ENCODE peak calls at places on chromosomes 13 and 19, in seven cellular contexts. V is GM12878, L is A549, R is IMR-90, Z is H1, H is HepG2, C is K562. U is an unnamed sample.

GRCh38 chr19:3179739-3180293 is 1.2 kb downstream of the S1PR4 start:
- DNase-seq in Z (no peak), R (no peak), L (no peak), V (no peak), C (no peak), H (no peak), U (no peak)

GRCh38 chr13:77305276-77305675 is 21.6 kb downstream of the MYCBP2 start:
- DNase-seq in Z (no peak), H (no peak), V (no peak), R (no peak), L (no peak), C (no peak), U (no peak)

GRCh38 chr13:32314968-32315254 is 252 bp downstream of the ZAR1L start:
- DNase-seq in H (peak; percentile 40), R (peak; percentile 44), L (no peak), C (peak; percentile 32), Z (no peak), V (no peak), U (peak; percentile 60)

GRCh38 chr19:54245936-54246335 is 3.3 kb upstream of the LILRA6 start:
- DNase-seq in L (no peak), R (no peak), Z (no peak), C (no peak), V (no peak), H (no peak), U (no peak)

GRCh38 chr19:38247126-38247525 is 9.0 kb downstream of the PPP1R14A start:
- DNase-seq in H (no peak), V (no peak), R (no peak), C (no peak), L (no peak), Z (no peak), U (no peak)

GRCh38 chr19:45123440-45123850 is 30.5 kb downstream of the PPP1R37 start:
- DNase-seq in L (no peak), C (no peak), V (no peak), Z (no peak), R (no peak), H (no peak), U (no peak)

GRCh38 chr13:53068841-53069520 is 40.4 kb downstream of the OLFM4 start:
- DNase-seq in Z (no peak), H (no peak), L (no peak), C (no peak), V (no peak), R (no peak), U (peak; percentile 51)

GRCh38 chr13:41544824-41545707 is 87.7 kb downstream of the RGCC start:
- DNase-seq in C (no peak), V (no peak), H (no peak), Z (no peak), R (peak; percentile 28), L (no peak), U (no peak)

GRCh38 chr19:51357952-51358351 is 8.2 kb downstream of the ETFB start:
- DNase-seq in H (no peak), C (no peak), Z (no peak), L (no peak), R (no peak), V (no peak), U (no peak)

GRCh38 chr19:45507864-45508680 is 793 bp downstream of the VASP start:
- DNase-seq in Z (no peak), V (no peak), R (no peak), L (no peak), C (peak; percentile 55), H (no peak), U (no peak)

GRCh38 chr13:68996671-68997030 is 1111.0 kb upstream of the ATXN8OS start:
- DNase-seq in H (no peak), L (no peak), C (no peak), V (no peak), Z (no peak), R (no peak), U (no peak)

GRCh38 chr13:30463820-30464495 is 1.8 kb downstream of the HMGB1 start:
- DNase-seq in Z (no peak), R (peak; percentile 50), H (peak; percentile 70), C (no peak), L (no peak), V (no peak), U (no peak)

GRCh38 chr19:43545276-43545675 is 12.3 kb downstream of the ZNF575 start:
- DNase-seq in L (no peak), V (no peak), Z (no peak), H (no peak), C (no peak), R (no peak), U (no peak)

GRCh38 chr13:108230377-108230776 is 12.2 kb downstream of the ABHD13 start:
- DNase-seq in L (no peak), C (no peak), V (no peak), H (peak; percentile 57), Z (no peak), R (no peak), U (no peak)

GRCh38 chr19:7326105-7326877 is 22.4 kb upstream of the ARHGEF18 start:
- DNase-seq in V (no peak), C (peak; percentile 71), H (peak; percentile 56), L (no peak), Z (peak; percentile 89), R (no peak), U (no peak)

GRCh38 chr13:33183431-33184130 is 102.0 kb downstream of the STARD13 start:
- DNase-seq in V (no peak), L (no peak), Z (no peak), C (no peak), R (peak; percentile 77), H (no peak), U (no peak)

GRCh38 chr19:55106591-55106990 is 10.8 kb downstream of the PPP1R12C start:
- DNase-seq in V (no peak), L (no peak), H (no peak), Z (no peak), R (no peak), C (no peak), U (no peak)

GRCh38 chr19:33781996-33782395 is 14.7 kb upstream of the KCTD15 start:
- DNase-seq in R (peak; percentile 2), V (no peak), C (no peak), H (no peak), Z (no peak), L (peak; percentile 49), U (no peak)

GRCh38 chr13:73171242-73171641 is 112.4 kb downstream of the KLF5 start:
- DNase-seq in R (no peak), Z (no peak), H (no peak), V (no peak), L (no peak), C (no peak), U (no peak)

GRCh38 chr13:73174521-73175010 is 115.8 kb downstream of the KLF5 start:
- DNase-seq in C (no peak), H (no peak), L (no peak), Z (no peak), R (no peak), V (no peak), U (no peak)

GRCh38 chr13:73173160-73173905 is 114.5 kb downstream of the KLF5 start:
- DNase-seq in R (no peak), V (no peak), H (no peak), L (no peak), C (no peak), Z (no peak), U (no peak)

GRCh38 chr13:73169971-73170370 is 111.2 kb downstream of the KLF5 start:
- DNase-seq in Z (no peak), V (no peak), C (no peak), H (no peak), R (no peak), L (no peak), U (no peak)

DNA sequence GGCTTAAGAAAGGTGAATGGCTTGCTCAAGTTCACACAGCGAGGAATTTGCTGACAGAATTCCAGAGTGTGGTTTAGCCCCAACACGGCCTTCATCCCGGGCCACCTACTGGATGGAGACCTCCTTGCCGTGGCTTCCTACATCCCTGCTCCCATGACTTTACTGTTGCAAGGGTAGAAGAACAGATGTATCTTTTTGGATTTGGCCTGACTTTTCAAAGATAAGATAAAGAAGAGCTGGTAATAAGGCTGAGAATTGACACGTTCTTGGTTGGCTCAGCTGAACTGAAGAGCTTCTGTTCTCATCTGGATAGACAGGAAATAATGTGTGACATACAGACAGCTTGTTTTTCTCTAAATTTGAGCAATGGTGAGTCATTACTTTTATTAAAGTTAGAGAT is 113.1 kb downstream of the KLF5 start:
- DNase-seq in L (no peak), V (no peak), H (no peak), R (peak; percentile 46), C (no peak), Z (no peak), U (no peak)
- TF ChIP-seq RFX5 in L (no peak), V (no peak), H (no peak), R (no peak), C (no peak), Z (no peak), U (no peak)

GRCh38 chr13:99190147-99190985 is 10.3 kb upstream of the UBAC2 start:
- DNase-seq in R (no peak), V (no peak), Z (no peak), C (no peak), H (no peak), L (no peak), U (no peak)
- H3K4me3 ChIP-seq in R (no peak overlapping the region), V (no peak overlapping the region), Z (no peak overlapping the region), C (no peak overlapping the region), H (no peak overlapping the region), L (no peak overlapping the region), U (no peak overlapping the region)

DNA sequence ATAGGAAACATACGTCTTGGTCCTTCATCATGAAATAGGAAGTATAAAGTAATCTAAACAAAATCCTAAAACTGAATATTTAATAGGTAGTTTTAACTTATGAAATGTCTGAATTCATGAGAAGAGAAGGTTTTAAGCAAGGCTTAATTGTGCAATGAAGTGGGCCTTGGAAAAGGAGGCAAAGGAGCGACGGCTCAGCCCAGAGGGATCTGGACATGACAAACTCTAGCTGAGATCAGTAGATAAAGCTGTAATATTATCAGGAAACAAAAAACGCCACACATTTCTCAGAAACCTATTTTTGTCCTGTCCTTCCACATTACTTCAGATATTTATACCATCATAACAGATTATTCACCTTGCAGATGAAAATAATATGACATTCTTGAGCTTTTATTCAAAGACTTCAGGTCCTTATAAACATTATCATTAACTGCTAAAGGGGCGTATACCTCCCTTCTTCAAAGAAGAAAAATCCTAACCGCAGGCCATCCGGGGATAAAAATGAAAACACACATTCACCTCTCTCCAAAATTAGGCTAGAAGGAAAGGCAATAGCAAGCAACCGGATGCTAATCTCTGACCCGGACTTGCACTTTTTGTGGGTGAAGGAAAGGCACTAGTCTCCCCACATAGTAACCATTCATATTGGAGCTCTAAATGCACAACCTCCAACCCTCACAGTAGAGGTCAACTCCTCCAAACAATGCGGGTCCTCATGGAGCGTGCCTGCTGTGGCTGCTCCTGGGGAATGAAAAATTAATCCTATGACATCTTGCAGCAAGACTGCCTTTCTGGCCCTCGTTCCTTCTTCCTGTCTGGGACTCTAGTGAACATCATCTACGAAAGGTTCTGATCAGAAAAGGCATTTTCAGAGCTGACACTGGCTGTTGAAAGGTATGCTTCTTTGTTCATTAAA is 108.8 kb downstream of the TBC1D4 start:
- DNase-seq in R (no peak), H (no peak), Z (no peak), V (no peak), L (no peak), C (no peak), U (no peak)
- TF ChIP-seq RFX5 in R (no peak), H (no peak), Z (no peak), V (no peak), L (no peak), C (no peak), U (no peak)

GRCh38 chr13:27353166-27353583 is 71.2 kb upstream of the GTF3A start:
- DNase-seq in L (no peak), R (peak; percentile 88), C (no peak), Z (no peak), H (peak; percentile 30), V (peak; percentile 89), U (no peak)
- H3K4me3 ChIP-seq in L (no peak overlapping the region), R (peak overlapping the region; percentile 27), C (no peak overlapping the region), Z (no peak overlapping the region), H (peak overlapping the region; percentile 61), V (peak overlapping the region; percentile 42), U (peak overlapping the region; percentile 48)